ENCODE peak calls at places on chromosomes 11 and 22, in ten cellular contexts. X is colonic mucosa, H is neural progenitor cell, I is lung, D is MCF 10A, M is SK-N-SH, A is AG09319, O is breast epithelium, K is DMS153, L is cerebellar nuclear complex. C is an unnamed sample.

GRCh38 chr11:26550022-26550421 is 22.0 kb downstream of the MUC15 start:
- DNase-seq in I (no peak), X (no peak), H (no peak), K (no peak), M (no peak), D (no peak), A (no peak), O (no peak), L (no peak), C (no peak)

GRCh38 chr11:86955674-86956522 is 703 bp upstream of the FZD4 start:
- DNase-seq in M (peak; percentile 88), D (peak; percentile 71), K (peak; percentile 35), I (peak; percentile 75), X (peak; percentile 79), A (no peak), H (peak; percentile 93), L (no peak), O (peak; percentile 65), C (peak; percentile 96)

GRCh38 chr11:123628936-123629683 is 25.3 kb downstream of the SCN3B start:
- DNase-seq in X (no peak), A (no peak), L (no peak), H (no peak), K (no peak), D (no peak), M (peak; percentile 74), I (no peak), O (peak; percentile 20), C (no peak)

GRCh38 chr11:90364527-90364926 is 141.7 kb upstream of the CHORDC1 start:
- DNase-seq in X (no peak), L (no peak), A (no peak), M (no peak), D (peak; percentile 14), H (no peak), O (no peak), K (no peak), I (no peak), C (no peak)

GRCh38 chr11:17599460-17599925 is 52.4 kb downstream of the OTOG start:
- DNase-seq in I (peak; percentile 24), D (no peak), O (no peak), L (no peak), X (no peak), H (no peak), K (no peak), M (no peak), A (no peak), C (peak; percentile 87)

GRCh38 chr11:68381716-68382115 is 69.3 kb downstream of the LRP5 start:
- DNase-seq in H (no peak), X (no peak), I (no peak), M (peak; percentile 51), D (no peak), K (no peak), A (no peak), L (no peak), O (no peak), C (no peak)

GRCh38 chr22:43303751-43304150 is 39.4 kb downstream of the SCUBE1 start:
- DNase-seq in I (no peak), M (no peak), K (no peak), X (no peak), A (no peak), O (no peak), L (no peak), H (peak; percentile 33), D (no peak), C (no peak)

GRCh38 chr11:67288452-67289225 is 464 bp upstream of the ANKRD13D start:
- DNase-seq in L (no peak), O (peak; percentile 79), K (peak; percentile 79), A (no peak), X (peak; percentile 87), H (peak; percentile 97), M (peak; percentile 97), I (peak; percentile 92), D (peak; percentile 92), C (peak; percentile 98)

GRCh38 chr22:50621491-50621880 is 6.5 kb downstream of the ARSA start:
- DNase-seq in K (no peak), D (peak; percentile 33), L (no peak), M (peak; percentile 13), I (no peak), O (no peak), H (no peak), X (no peak), A (no peak), C (no peak)

GRCh38 chr11:501001-501682 is 5.9 kb downstream of the RNH1 start:
- DNase-seq in O (no peak), L (no peak), A (no peak), X (no peak), H (no peak), I (no peak), K (no peak), M (no peak), D (no peak), C (no peak)

GRCh38 chr11:1205987-1206331 is 16.9 kb upstream of the MUC5B start:
- DNase-seq in O (no peak), H (no peak), X (no peak), I (no peak), M (peak; percentile 13), A (no peak), K (no peak), D (no peak), L (no peak), C (no peak)

GRCh38 chr22:39132871-39133524 is 19.5 kb downstream of the CBX7 start:
- DNase-seq in H (no peak), D (no peak), X (no peak), I (no peak), A (no peak), M (no peak), O (no peak), K (no peak), L (no peak), C (no peak)

GRCh38 chr11:107973641-107974040 is 35.1 kb upstream of the CUL5 start:
- DNase-seq in A (no peak), X (no peak), D (no peak), O (no peak), K (no peak), H (no peak), I (no peak), M (no peak), L (no peak), C (no peak)

GRCh38 chr11:102254047-102254446 is 63.2 kb upstream of the BIRC3 start:
- DNase-seq in X (no peak), D (peak; percentile 36), L (no peak), I (no peak), A (no peak), H (peak; percentile 40), K (no peak), O (no peak), M (no peak), C (no peak)

GRCh38 chr11:102244681-102245409 is 72.4 kb upstream of the BIRC3 start:
- DNase-seq in I (no peak), A (no peak), K (no peak), L (no peak), O (peak; percentile 48), M (no peak), H (no peak), X (no peak), D (peak; percentile 95), C (no peak)

GRCh38 chr11:117807482-117808272 is 10.7 kb upstream of the DSCAML1 start:
- DNase-seq in K (no peak), I (peak; percentile 73), M (peak; percentile 79), L (no peak), H (peak; percentile 81), A (peak; percentile 31), X (peak; percentile 87), D (peak; percentile 59), O (peak; percentile 66), C (peak; percentile 95)

GRCh38 chr11:57156928-57157327 is 24.8 kb upstream of the LRRC55 start:
- DNase-seq in D (no peak), M (no peak), X (no peak), K (no peak), H (no peak), L (no peak), I (no peak), O (no peak), A (no peak), C (no peak)

GRCh38 chr11:57491371-57492061 is 24.0 kb downstream of the SLC43A1 start:
- DNase-seq in O (no peak), L (no peak), X (peak; percentile 53), D (peak; percentile 43), I (no peak), M (peak; percentile 73), A (no peak), K (no peak), H (peak; percentile 72), C (no peak)

GRCh38 chr22:35604671-35605457 is 12.3 kb downstream of the MB start:
- DNase-seq in K (no peak), D (no peak), X (no peak), L (no peak), H (no peak), I (no peak), O (no peak), M (peak; percentile 73), A (no peak), C (no peak)

GRCh38 chr22:39995346-39996252 is 845 bp downstream of the FAM83F start:
- DNase-seq in M (no peak), O (no peak), A (no peak), K (no peak), D (no peak), X (peak; percentile 38), L (no peak), H (no peak), I (no peak), C (no peak)

GRCh38 chr11:907668-908067 is 2.9 kb downstream of the CHID1 start:
- DNase-seq in X (no peak), I (no peak), O (no peak), M (no peak), H (no peak), A (no peak), K (no peak), D (no peak), L (no peak), C (no peak)

GRCh38 chr11:78576549-78577097 is 2.0 kb upstream of the NARS2 start:
- DNase-seq in X (no peak), M (no peak), O (no peak), D (no peak), A (no peak), H (no peak), K (peak; percentile 71), I (no peak), L (no peak), C (no peak)

GRCh38 chr11:114056409-114056808 is 3.1 kb upstream of the ZBTB16 start:
- DNase-seq in D (no peak), M (no peak), H (no peak), X (no peak), O (no peak), I (no peak), K (no peak), A (no peak), L (no peak), C (no peak)

GRCh38 chr22:41352058-41352457 is 29.7 kb upstream of the TEF start:
- DNase-seq in K (no peak), L (no peak), I (no peak), D (no peak), A (no peak), O (peak; percentile 44), H (no peak), X (no peak), M (no peak), C (no peak)

GRCh38 chr22:48372395-48372794 is 1455.3 kb downstream of the BRD1 start:
- DNase-seq in H (no peak), M (no peak), K (no peak), A (no peak), O (no peak), X (no peak), L (no peak), I (no peak), D (no peak), C (no peak)

GRCh38 chr11:133508448-133508847 is 23.9 kb downstream of the OPCML start:
- DNase-seq in D (no peak), M (no peak), X (no peak), O (peak; percentile 27), K (no peak), H (no peak), A (no peak), I (no peak), L (no peak), C (no peak)